ENCODE peak calls at places on chromosomes 3 and 15, in ten cellular contexts. G is A549, Q is GM12892, Y is adrenal gland, D is spleen, V is GM12878, U is H54, R is K562, Z is Peyer's patch, P is IMR-90. F is an unnamed sample.

GRCh38 chr3:175258763-175259162 is 399.6 kb downstream of the NAALADL2 start:
- DNase-seq in Y (no peak), R (no peak), Z (no peak), D (no peak), U (no peak), Q (no peak), P (peak; percentile 28), G (no peak), V (no peak), F (no peak)

GRCh38 chr15:51077565-51078153 is 17.0 kb downstream of the TNFAIP8L3 start:
- DNase-seq in Q (no peak), Y (peak; percentile 66), V (peak; percentile 48), U (no peak), G (no peak), P (no peak), Z (peak; percentile 83), D (peak; percentile 88), R (peak; percentile 72), F (peak; percentile 90)

GRCh38 chr3:190854062-190854461 is 8.4 kb downstream of the GMNC start:
- DNase-seq in Q (no peak), R (no peak), Z (no peak), V (no peak), U (no peak), G (no peak), D (no peak), Y (no peak), P (no peak), F (no peak)

GRCh38 chr15:41882689-41883483 is 11.0 kb downstream of the SPTBN5 start:
- DNase-seq in U (no peak), V (no peak), Y (peak; percentile 51), D (no peak), P (no peak), R (no peak), Q (no peak), G (no peak), Z (no peak), F (no peak)

GRCh38 chr15:94080416-94080815 is 150.9 kb upstream of the MCTP2 start:
- DNase-seq in D (no peak), G (no peak), P (no peak), U (peak; percentile 40), Y (no peak), Z (peak; percentile 46), Q (no peak), V (no peak), R (no peak), F (no peak)

GRCh38 chr3:32321095-32321835 is 70.4 kb upstream of the CMTM7 start:
- DNase-seq in U (no peak), Y (no peak), V (no peak), R (no peak), D (no peak), G (no peak), Z (no peak), Q (no peak), P (no peak), F (no peak)

GRCh38 chr15:90952901-90953677 is 1.6 kb upstream of the RCCD1 start:
- DNase-seq in U (no peak), G (no peak), Q (no peak), Y (no peak), Z (no peak), V (no peak), P (no peak), R (no peak), D (no peak), F (no peak)

GRCh38 chr15:37056168-37056893 is 44.0 kb downstream of the MEIS2 start:
- DNase-seq in V (no peak), Q (no peak), Y (peak; percentile 38), P (no peak), G (no peak), Z (peak; percentile 47), U (no peak), D (no peak), R (peak; percentile 12), F (no peak)

GRCh38 chr3:56753206-56753605 is 48.5 kb downstream of the ARHGEF3 start:
- DNase-seq in D (no peak), Y (no peak), U (no peak), V (peak; percentile 87), P (peak; percentile 40), Z (no peak), Q (no peak), G (no peak), R (no peak), F (no peak)

GRCh38 chr15:80856400-80856799 is 77.2 kb downstream of the CEMIP start:
- DNase-seq in Z (no peak), Y (no peak), V (no peak), R (peak; percentile 37), Q (no peak), D (no peak), U (no peak), P (no peak), G (peak; percentile 41), F (no peak)

GRCh38 chr3:4834403-4834866 is 144.8 kb upstream of the BHLHE40 start:
- DNase-seq in Q (no peak), U (no peak), D (peak; percentile 85), Y (no peak), G (no peak), V (no peak), Z (peak; percentile 89), R (peak; percentile 38), P (peak; percentile 17), F (no peak)

GRCh38 chr3:146169891-146170290 is 8.9 kb upstream of the PLOD2 start:
- DNase-seq in D (no peak), Q (no peak), Y (no peak), Z (no peak), U (no peak), G (no peak), R (no peak), P (no peak), V (no peak), F (no peak)

GRCh38 chr15:67840747-67841634 is 1.1 kb upstream of the RNU6-1 start:
- DNase-seq in Y (no peak), U (no peak), D (peak; percentile 84), V (no peak), G (peak; percentile 86), P (peak; percentile 58), Q (no peak), R (peak; percentile 36), Z (no peak), F (peak; percentile 51)

GRCh38 chr15:67839929-67840746 is at the start of gene RNU6-1:
- DNase-seq in U (peak; percentile 68), R (peak; percentile 95), P (peak; percentile 91), Q (peak; percentile 84), V (peak; percentile 88), D (peak; percentile 98), Z (peak; percentile 98), Y (peak; percentile 95), G (peak; percentile 98), F (peak; percentile 96)

GRCh38 chr15:67839358-67839928 is 402 bp downstream of the RNU6-1 start:
- DNase-seq in R (peak; percentile 68), G (peak; percentile 94), Q (no peak), P (peak; percentile 27), Y (no peak), V (no peak), Z (no peak), D (peak; percentile 73), U (no peak), F (no peak)

GRCh38 chr15:67836955-67837354 is 2.9 kb downstream of the RNU6-1 start:
- DNase-seq in Q (no peak), D (peak; percentile 29), P (no peak), V (no peak), U (no peak), R (no peak), G (no peak), Z (no peak), Y (no peak), F (no peak)

GRCh38 chr15:67838789-67839332 is 984 bp downstream of the RNU6-1 start:
- DNase-seq in U (peak; percentile 55), Y (peak; percentile 63), G (no peak), V (no peak), P (no peak), Q (no peak), Z (peak; percentile 64), D (peak; percentile 89), R (no peak), F (peak; percentile 48)
- TF ChIP-seq POLR2A in U (no peak), Y (no peak), G (no peak), V (no peak), P (no peak), Q (no peak), Z (no peak), D (no peak), R (no peak), F (no peak)

DNA sequence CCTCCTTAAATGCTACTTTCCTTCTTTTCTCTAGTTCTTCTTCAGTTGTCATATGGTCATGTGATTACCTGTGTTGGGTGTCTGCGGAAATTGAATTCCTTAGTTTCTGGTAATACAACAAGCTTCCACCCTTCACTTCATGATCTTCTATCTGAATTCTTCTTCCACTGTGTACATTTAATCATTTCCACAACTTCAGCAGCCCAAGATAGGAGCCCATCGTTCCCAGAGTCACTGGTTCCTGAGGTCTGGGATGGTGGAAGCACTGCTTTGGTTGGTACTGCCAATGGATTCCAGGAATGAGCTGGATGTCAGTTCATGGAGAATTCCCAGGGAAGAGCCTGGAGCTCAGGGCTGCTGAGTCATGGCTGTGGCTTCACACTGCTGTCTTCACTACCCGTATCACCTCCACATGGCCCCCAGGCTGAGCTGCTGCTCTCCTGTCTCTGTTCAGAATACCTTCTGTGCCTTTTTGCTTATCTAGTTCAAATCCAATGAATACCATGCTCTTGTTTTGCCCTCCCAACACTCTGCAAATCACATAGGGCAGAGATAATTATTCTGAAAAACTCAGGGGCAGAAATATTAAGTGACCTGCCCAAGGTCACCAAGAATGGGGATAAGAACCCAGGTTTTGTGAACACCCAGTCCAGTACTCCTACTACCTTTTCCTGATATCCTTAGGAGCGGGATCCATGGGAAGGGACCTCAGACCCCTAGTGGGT is 98.5 kb downstream of the RPL39L start:
- DNase-seq in P (peak; percentile 56), Q (no peak), Z (no peak), Y (no peak), D (no peak), V (no peak), G (no peak), U (peak; percentile 47), R (no peak), F (no peak)
- TF ChIP-seq POLR2A in P (no peak), Q (no peak), Z (no peak), Y (no peak), D (no peak), V (peak; percentile 24), G (no peak), U (no peak), R (no peak), F (no peak)

GRCh38 chr3:73623996-73624362 is 762 bp downstream of the PDZRN3 start:
- DNase-seq in R (no peak), Z (peak; percentile 45), D (no peak), V (no peak), P (peak; percentile 85), G (no peak), U (no peak), Y (peak; percentile 54), Q (no peak), F (no peak)
- TF ChIP-seq POLR2A in R (no peak), Z (no peak), D (no peak), V (no peak), P (no peak), G (no peak), U (no peak), Y (no peak), Q (no peak), F (no peak)

GRCh38 chr3:30707825-30708224 is 101.4 kb downstream of the TGFBR2 start:
- DNase-seq in P (no peak), D (no peak), U (no peak), Z (no peak), V (no peak), R (no peak), Q (no peak), Y (no peak), G (no peak), F (no peak)
- TF ChIP-seq POLR2A in P (no peak), D (no peak), U (no peak), Z (no peak), V (no peak), R (no peak), Q (no peak), Y (no peak), G (no peak), F (no peak)

F was measured in erythroblast.